ENCODE peak calls at places on chromosome 3, in six cellular contexts. One of them, this sample, is unnamed.
A peak's percentile ranks its signal among the peaks of the same experiment; 100 is the strongest.

GRCh38 chr3:50003216-50003615 is 63.3 kb downstream of the RBM6 start:
- DNase-seq in left kidney: no peak
- DNase-seq in hypothalamus: no peak
- DNase-seq in Calu3: no peak
- DNase-seq in effector memory CD8-positive, alpha-beta T cell: no peak
- DNase-seq in RPMI8226: no peak
- DNase-seq in this sample: no peak

GRCh38 chr3:100150583-100150982 is 36.3 kb upstream of the FILIP1L start:
- DNase-seq in hypothalamus: no peak
- DNase-seq in Calu3: no peak
- DNase-seq in left kidney: no peak
- DNase-seq in RPMI8226: no peak
- DNase-seq in effector memory CD8-positive, alpha-beta T cell: no peak
- DNase-seq in this sample: no peak

GRCh38 chr3:7695067-7695466 is 806.6 kb upstream of the LMCD1 start:
- DNase-seq in effector memory CD8-positive, alpha-beta T cell: no peak
- DNase-seq in Calu3: no peak
- DNase-seq in RPMI8226: no peak
- DNase-seq in hypothalamus: no peak
- DNase-seq in left kidney: no peak
- DNase-seq in this sample: no peak

GRCh38 chr3:45596290-45596791 is 1.8 kb downstream of the LIMD1 start:
- DNase-seq in left kidney: peak; percentile 17
- DNase-seq in hypothalamus: no peak
- DNase-seq in Calu3: no peak
- DNase-seq in effector memory CD8-positive, alpha-beta T cell: no peak
- DNase-seq in RPMI8226: peak; percentile 60
- DNase-seq in this sample: peak; percentile 54

GRCh38 chr3:150721285-150722130 is 17.8 kb upstream of the ERICH6 start:
- DNase-seq in effector memory CD8-positive, alpha-beta T cell: peak; percentile 28
- DNase-seq in RPMI8226: peak; percentile 73
- DNase-seq in hypothalamus: no peak
- DNase-seq in Calu3: no peak
- DNase-seq in left kidney: peak; percentile 85
- DNase-seq in this sample: peak; percentile 36

GRCh38 chr3:188171682-188172467 is 17.9 kb downstream of the LPP start:
- DNase-seq in RPMI8226: no peak
- DNase-seq in Calu3: no peak
- DNase-seq in hypothalamus: no peak
- DNase-seq in left kidney: no peak
- DNase-seq in effector memory CD8-positive, alpha-beta T cell: no peak
- DNase-seq in this sample: no peak

GRCh38 chr3:97138914-97139541 is 324.6 kb downstream of the EPHA6 start:
- DNase-seq in left kidney: no peak
- DNase-seq in Calu3: no peak
- DNase-seq in hypothalamus: no peak
- DNase-seq in effector memory CD8-positive, alpha-beta T cell: no peak
- DNase-seq in RPMI8226: peak; percentile 47
- DNase-seq in this sample: no peak

GRCh38 chr3:37990527-37990926 is at the start of gene VILL:
- DNase-seq in left kidney: peak; percentile 57
- DNase-seq in effector memory CD8-positive, alpha-beta T cell: no peak
- DNase-seq in RPMI8226: no peak
- DNase-seq in hypothalamus: no peak
- DNase-seq in Calu3: peak; percentile 91
- DNase-seq in this sample: no peak

GRCh38 chr3:186149319-186149718 is 40.4 kb upstream of the ETV5 start:
- DNase-seq in hypothalamus: no peak
- DNase-seq in RPMI8226: no peak
- DNase-seq in left kidney: no peak
- DNase-seq in Calu3: no peak
- DNase-seq in effector memory CD8-positive, alpha-beta T cell: no peak
- DNase-seq in this sample: no peak

GRCh38 chr3:9901967-9902366 is 681 bp upstream of the IL17RE start:
- DNase-seq in hypothalamus: no peak
- DNase-seq in RPMI8226: no peak
- DNase-seq in effector memory CD8-positive, alpha-beta T cell: peak; percentile 35
- DNase-seq in left kidney: no peak
- DNase-seq in Calu3: no peak
- DNase-seq in this sample: no peak

GRCh38 chr3:195868866-195869412 is 39.4 kb downstream of the TNK2 start:
- DNase-seq in RPMI8226: no peak
- DNase-seq in hypothalamus: no peak
- DNase-seq in effector memory CD8-positive, alpha-beta T cell: no peak
- DNase-seq in Calu3: no peak
- DNase-seq in left kidney: peak; percentile 24
- DNase-seq in this sample: no peak

This sample was measured in GM18507.